ENCODE peak calls at places on chromosomes 7 and 10, in eight cellular contexts. F is A549, V is HCT116, C is GM12878, Z is HepG2, D is endothelial cell of umbilical vein, O is K562, L is H1. P is an unnamed sample.
A peak's percentile ranks its signal among the peaks of the same experiment; 100 is the strongest.

GRCh38 chr10:44310762-44311562 is 73.9 kb downstream of the CXCL12 start:
- DNase-seq in V (peak; percentile 54), O (peak; percentile 93), D (peak; percentile 53), L (peak; percentile 58), F (peak; percentile 69), Z (no peak), C (no peak), P (peak; percentile 81)

GRCh38 chr7:50418934-50419333 is 31.2 kb downstream of the FIGNL1 start:
- DNase-seq in C (no peak), Z (no peak), V (no peak), O (peak; percentile 15), D (no peak), L (no peak), F (no peak), P (no peak)

GRCh38 chr10:122044713-122045112 is 55.8 kb downstream of the TACC2 start:
- DNase-seq in V (no peak), Z (no peak), L (no peak), D (no peak), F (no peak), C (no peak), O (no peak), P (no peak)

GRCh38 chr10:62266611-62267010 is 2.0 kb downstream of the RTKN2 start:
- DNase-seq in Z (no peak), C (no peak), L (no peak), O (no peak), D (no peak), V (no peak), F (no peak), P (no peak)

GRCh38 chr10:104406715-104407517 is 53.3 kb downstream of the CFAP58 start:
- DNase-seq in V (peak; percentile 57), O (no peak), D (peak; percentile 11), Z (peak; percentile 17), F (peak; percentile 35), L (no peak), C (no peak), P (peak; percentile 55)

GRCh38 chr7:131581241-131582157 is 25.1 kb upstream of the PODXL start:
- DNase-seq in V (no peak), F (no peak), O (no peak), Z (no peak), L (no peak), D (peak; percentile 59), C (no peak), P (no peak)

GRCh38 chr7:90594791-90595317 is 1.3 kb upstream of the CDK14 start:
- DNase-seq in V (no peak), C (no peak), O (no peak), L (peak; percentile 63), D (peak; percentile 87), Z (no peak), F (no peak), P (peak; percentile 86)

GRCh38 chr7:13091974-13092707 is 404.7 kb downstream of the ARL4A start:
- DNase-seq in O (peak; percentile 10), L (no peak), C (no peak), D (peak; percentile 76), V (no peak), F (no peak), Z (no peak), P (no peak)

GRCh38 chr10:131127122-131127589 is 184.4 kb downstream of the TCERG1L start:
- DNase-seq in O (no peak), F (no peak), L (no peak), D (no peak), Z (no peak), V (no peak), C (no peak), P (no peak)

GRCh38 chr7:78326189-78326588 is 527.6 kb downstream of the PHTF2 start:
- DNase-seq in L (no peak), D (no peak), O (no peak), V (no peak), Z (no peak), F (no peak), C (no peak), P (no peak)

DNA sequence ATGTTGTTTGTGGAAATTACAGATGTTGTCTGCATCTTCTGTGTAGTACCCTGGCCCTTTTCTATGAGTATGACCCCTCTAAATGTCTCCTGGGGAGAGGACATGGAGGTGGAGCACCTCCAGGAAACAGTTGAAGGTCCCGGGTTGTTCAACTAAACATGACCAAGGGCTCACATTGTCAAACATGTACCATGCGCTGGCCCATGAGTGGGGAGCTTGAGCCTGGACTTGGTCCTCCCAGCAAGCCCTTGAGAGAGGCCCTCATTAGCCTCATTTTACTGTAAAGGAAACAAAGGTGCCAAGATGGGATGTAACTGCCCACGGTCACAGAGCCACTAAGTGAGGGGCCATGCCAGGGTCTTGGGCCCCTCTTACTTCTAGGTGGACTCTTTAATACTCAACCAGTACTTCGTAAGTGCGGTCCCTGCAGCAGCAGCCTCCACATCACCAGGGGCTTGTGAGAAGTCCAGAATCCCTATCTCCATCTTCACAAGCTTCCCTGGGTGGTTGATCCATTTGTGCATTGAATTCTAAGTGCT is 31.2 kb downstream of the C10orf71 start:
- DNase-seq in V (no peak), F (no peak), C (no peak), O (no peak), Z (no peak), L (no peak), D (no peak), P (no peak)
- TF ChIP-seq MAX in V (no peak), F (no peak), C (no peak), O (no peak), Z (no peak), L (no peak), D (no peak), P (no peak)

GRCh38 chr10:119029613-119030420 is at the start of gene NANOS1:
- DNase-seq in F (peak; percentile 40), L (no peak), O (peak; percentile 49), V (no peak), Z (no peak), D (peak; percentile 12), C (no peak), P (peak; percentile 76)
- TF ChIP-seq POLR2A in F (peak; percentile 95), L (no peak), O (no peak), V (peak; percentile 75), Z (peak; percentile 88), D (peak; percentile 23), C (peak; percentile 53), P (peak; percentile 68)

GRCh38 chr7:137980308-137980707 is 21.6 kb downstream of the CREB3L2 start:
- DNase-seq in L (no peak), F (no peak), D (no peak), Z (no peak), V (no peak), O (no peak), C (no peak), P (peak; percentile 53)

GRCh38 chr7:137981668-137982067 is 20.2 kb downstream of the CREB3L2 start:
- DNase-seq in F (no peak), L (no peak), C (peak; percentile 79), Z (no peak), D (no peak), O (no peak), V (no peak), P (no peak)

GRCh38 chr7:137978464-137979237 is 23.2 kb downstream of the CREB3L2 start:
- DNase-seq in C (no peak), Z (no peak), D (peak; percentile 95), O (peak; percentile 62), V (peak; percentile 89), L (no peak), F (peak; percentile 81), P (peak; percentile 55)

GRCh38 chr7:137983308-137984008 is 18.4 kb downstream of the CREB3L2 start:
- DNase-seq in O (no peak), C (no peak), V (no peak), D (peak; percentile 72), L (no peak), Z (peak; percentile 23), F (no peak), P (no peak)

GRCh38 chr7:137981175-137981574 is 20.7 kb downstream of the CREB3L2 start:
- DNase-seq in Z (no peak), V (no peak), C (no peak), O (no peak), D (no peak), L (no peak), F (peak; percentile 13), P (no peak)
- H3K4me3 ChIP-seq in Z (no peak overlapping the region), V (no peak overlapping the region), C (peak overlapping the region; percentile 32), O (no peak overlapping the region), D (no peak overlapping the region), L (no peak overlapping the region), F (no peak overlapping the region), P (no peak overlapping the region)

GRCh38 chr10:78335691-78336401 is 302.2 kb downstream of the RPS24 start:
- DNase-seq in V (no peak), C (no peak), O (no peak), F (no peak), L (no peak), D (peak; percentile 87), Z (no peak), P (no peak)

GRCh38 chr10:78335371-78335690 is 301.7 kb downstream of the RPS24 start:
- DNase-seq in C (no peak), O (no peak), Z (no peak), D (no peak), V (no peak), L (no peak), F (no peak), P (no peak)

GRCh38 chr10:78337646-78338391 is 304.2 kb downstream of the RPS24 start:
- DNase-seq in V (no peak), Z (no peak), D (no peak), C (no peak), O (no peak), F (no peak), L (no peak), P (no peak)

GRCh38 chr10:78337016-78337415 is 303.4 kb downstream of the RPS24 start:
- DNase-seq in L (no peak), O (no peak), D (no peak), V (no peak), Z (no peak), F (no peak), C (no peak), P (no peak)

DNA sequence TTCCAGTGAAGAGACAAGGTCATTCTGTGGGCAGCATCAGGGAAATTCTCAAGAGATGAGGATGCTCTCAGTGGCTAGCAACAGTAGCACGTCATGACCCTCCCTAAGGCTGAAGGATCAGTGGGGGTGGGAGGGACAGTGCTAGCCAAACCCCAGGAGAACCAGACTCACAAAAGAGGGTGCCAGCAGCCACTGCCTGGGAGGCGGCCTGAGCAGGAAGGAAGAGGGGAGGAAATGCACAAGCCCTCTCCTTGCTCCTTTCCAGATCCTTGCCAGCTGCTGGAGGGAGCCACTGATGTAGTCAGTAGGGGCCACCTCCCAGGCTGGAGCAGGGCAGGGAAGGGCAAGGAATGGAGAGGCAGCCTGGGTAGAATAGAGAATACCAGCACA is 302.7 kb downstream of the RPS24 start:
- DNase-seq in V (no peak), Z (no peak), L (no peak), O (no peak), D (peak; percentile 48), F (no peak), C (no peak), P (no peak)
- TF ChIP-seq MAX in V (no peak), Z (no peak), L (no peak), O (no peak), D (no peak), F (no peak), C (no peak), P (no peak)

P was measured in NB4.